ENCODE peak calls at places on chromosomes 2 and 18, in nine cellular contexts. One of them, this sample, is unnamed. For H3K4me1, the result is how much of the 10 kb centered on the place peaks cover.

GRCh38 chr18:9328776-9329175 is 5.8 kb upstream of the TWSG1 start:
- DNase-seq in adrenal gland: no peak
- DNase-seq in IMR-90: peak
- DNase-seq in gastrocnemius medialis: no peak
- DNase-seq in sigmoid colon: no peak
- DNase-seq in ovary: no peak
- DNase-seq in Peyer's patch: no peak
- DNase-seq in right lobe of liver: no peak
- DNase-seq in tibial nerve: no peak
- DNase-seq in this sample: no peak

GRCh38 chr2:175837046-175837445 is 165.0 kb downstream of the LNPK start:
- DNase-seq in ovary: no peak
- DNase-seq in tibial nerve: no peak
- DNase-seq in IMR-90: peak
- DNase-seq in right lobe of liver: no peak
- DNase-seq in adrenal gland: peak
- DNase-seq in sigmoid colon: no peak
- DNase-seq in Peyer's patch: no peak
- DNase-seq in gastrocnemius medialis: no peak
- DNase-seq in this sample: no peak

GRCh38 chr2:219662566-219662965 is 35.1 kb downstream of the SLC4A3 start:
- DNase-seq in tibial nerve: no peak
- DNase-seq in ovary: no peak
- DNase-seq in right lobe of liver: no peak
- DNase-seq in sigmoid colon: no peak
- DNase-seq in IMR-90: no peak
- DNase-seq in Peyer's patch: peak
- DNase-seq in adrenal gland: no peak
- DNase-seq in gastrocnemius medialis: no peak
- DNase-seq in this sample: no peak

GRCh38 chr2:21467910-21468309 is 344.1 kb downstream of the TDRD15 start:
- DNase-seq in adrenal gland: no peak
- DNase-seq in sigmoid colon: no peak
- DNase-seq in IMR-90: peak
- DNase-seq in Peyer's patch: no peak
- DNase-seq in ovary: no peak
- DNase-seq in tibial nerve: no peak
- DNase-seq in gastrocnemius medialis: no peak
- DNase-seq in right lobe of liver: no peak
- DNase-seq in this sample: no peak

GRCh38 chr2:211437396-211437795 is 881.0 kb downstream of the CPS1 start:
- DNase-seq in right lobe of liver: no peak
- DNase-seq in ovary: no peak
- DNase-seq in IMR-90: no peak
- DNase-seq in sigmoid colon: no peak
- DNase-seq in gastrocnemius medialis: no peak
- DNase-seq in adrenal gland: no peak
- DNase-seq in tibial nerve: no peak
- DNase-seq in Peyer's patch: no peak
- DNase-seq in this sample: no peak

GRCh38 chr2:63048367-63049171 is 2.1 kb upstream of the OTX1 start:
- DNase-seq in IMR-90: no peak
- DNase-seq in adrenal gland: no peak
- DNase-seq in ovary: no peak
- DNase-seq in sigmoid colon: no peak
- DNase-seq in tibial nerve: no peak
- DNase-seq in Peyer's patch: no peak
- DNase-seq in right lobe of liver: no peak
- DNase-seq in gastrocnemius medialis: no peak
- DNase-seq in this sample: no peak

GRCh38 chr2:197158591-197159550 is 151.7 kb downstream of the ANKRD44 start:
- DNase-seq in tibial nerve: no peak
- DNase-seq in right lobe of liver: no peak
- DNase-seq in IMR-90: peak
- DNase-seq in ovary: no peak
- DNase-seq in sigmoid colon: no peak
- DNase-seq in adrenal gland: no peak
- DNase-seq in Peyer's patch: no peak
- DNase-seq in gastrocnemius medialis: no peak
- DNase-seq in this sample: no peak

GRCh38 chr2:60838481-60838880 is 42.9 kb upstream of the REL start:
- DNase-seq in adrenal gland: no peak
- DNase-seq in Peyer's patch: no peak
- DNase-seq in IMR-90: no peak
- DNase-seq in gastrocnemius medialis: no peak
- DNase-seq in right lobe of liver: no peak
- DNase-seq in tibial nerve: no peak
- DNase-seq in ovary: no peak
- DNase-seq in sigmoid colon: no peak
- DNase-seq in this sample: no peak

GRCh38 chr18:49073431-49073830 is 122.7 kb upstream of the SMAD7 start:
- DNase-seq in IMR-90: no peak
- DNase-seq in Peyer's patch: no peak
- DNase-seq in ovary: no peak
- DNase-seq in gastrocnemius medialis: no peak
- DNase-seq in sigmoid colon: no peak
- DNase-seq in right lobe of liver: no peak
- DNase-seq in adrenal gland: no peak
- DNase-seq in tibial nerve: no peak
- DNase-seq in this sample: no peak

GRCh38 chr18:11521853-11522252 is 87.5 kb upstream of the SLC35G4 start:
- DNase-seq in adrenal gland: no peak
- DNase-seq in sigmoid colon: no peak
- DNase-seq in ovary: no peak
- DNase-seq in right lobe of liver: no peak
- DNase-seq in IMR-90: no peak
- DNase-seq in gastrocnemius medialis: no peak
- DNase-seq in Peyer's patch: no peak
- DNase-seq in tibial nerve: no peak
- DNase-seq in this sample: no peak

GRCh38 chr2:102197389-102198137 is 10.7 kb downstream of the IL1RL2 start:
- DNase-seq in sigmoid colon: no peak
- DNase-seq in adrenal gland: no peak
- DNase-seq in ovary: no peak
- DNase-seq in IMR-90: no peak
- DNase-seq in Peyer's patch: no peak
- DNase-seq in gastrocnemius medialis: no peak
- DNase-seq in tibial nerve: no peak
- DNase-seq in right lobe of liver: no peak
- DNase-seq in this sample: no peak

GRCh38 chr2:191031256-191031655 is 17.3 kb upstream of the STAT1 start:
- DNase-seq in sigmoid colon: no peak
- DNase-seq in IMR-90: no peak
- DNase-seq in tibial nerve: no peak
- DNase-seq in ovary: no peak
- DNase-seq in Peyer's patch: no peak
- DNase-seq in adrenal gland: no peak
- DNase-seq in right lobe of liver: no peak
- DNase-seq in gastrocnemius medialis: no peak
- DNase-seq in this sample: no peak

GRCh38 chr2:240410808-240411207 is 24.7 kb upstream of the GPC1 start:
- DNase-seq in IMR-90: no peak
- DNase-seq in gastrocnemius medialis: no peak
- DNase-seq in right lobe of liver: no peak
- DNase-seq in ovary: peak
- DNase-seq in Peyer's patch: peak
- DNase-seq in tibial nerve: peak
- DNase-seq in sigmoid colon: no peak
- DNase-seq in adrenal gland: no peak
- DNase-seq in this sample: no peak

GRCh38 chr2:103161456-103162289 is 399.8 kb downstream of the TMEM182 start:
- DNase-seq in IMR-90: peak
- DNase-seq in Peyer's patch: no peak
- DNase-seq in sigmoid colon: no peak
- DNase-seq in ovary: no peak
- DNase-seq in gastrocnemius medialis: no peak
- DNase-seq in tibial nerve: no peak
- DNase-seq in right lobe of liver: no peak
- DNase-seq in adrenal gland: peak
- DNase-seq in this sample: no peak

GRCh38 chr2:119760876-119761275 is 1.2 kb downstream of the PTPN4 start:
- DNase-seq in sigmoid colon: no peak
- DNase-seq in tibial nerve: no peak
- DNase-seq in right lobe of liver: no peak
- DNase-seq in Peyer's patch: no peak
- DNase-seq in IMR-90: peak
- DNase-seq in adrenal gland: no peak
- DNase-seq in gastrocnemius medialis: no peak
- DNase-seq in ovary: no peak
- DNase-seq in this sample: no peak

GRCh38 chr2:105313877-105314276 is 15.7 kb downstream of the TGFBRAP1 start:
- DNase-seq in ovary: no peak
- DNase-seq in tibial nerve: no peak
- DNase-seq in right lobe of liver: no peak
- DNase-seq in sigmoid colon: no peak
- DNase-seq in gastrocnemius medialis: no peak
- DNase-seq in Peyer's patch: no peak
- DNase-seq in adrenal gland: no peak
- DNase-seq in IMR-90: no peak
- DNase-seq in this sample: no peak

GRCh38 chr2:101253013-101253712 is 477 bp downstream of the CNOT11 start:
- DNase-seq in gastrocnemius medialis: peak
- DNase-seq in IMR-90: peak
- DNase-seq in adrenal gland: peak
- DNase-seq in ovary: peak
- DNase-seq in right lobe of liver: peak
- DNase-seq in sigmoid colon: peak
- DNase-seq in Peyer's patch: peak
- DNase-seq in tibial nerve: peak
- DNase-seq in this sample: peak

DNA sequence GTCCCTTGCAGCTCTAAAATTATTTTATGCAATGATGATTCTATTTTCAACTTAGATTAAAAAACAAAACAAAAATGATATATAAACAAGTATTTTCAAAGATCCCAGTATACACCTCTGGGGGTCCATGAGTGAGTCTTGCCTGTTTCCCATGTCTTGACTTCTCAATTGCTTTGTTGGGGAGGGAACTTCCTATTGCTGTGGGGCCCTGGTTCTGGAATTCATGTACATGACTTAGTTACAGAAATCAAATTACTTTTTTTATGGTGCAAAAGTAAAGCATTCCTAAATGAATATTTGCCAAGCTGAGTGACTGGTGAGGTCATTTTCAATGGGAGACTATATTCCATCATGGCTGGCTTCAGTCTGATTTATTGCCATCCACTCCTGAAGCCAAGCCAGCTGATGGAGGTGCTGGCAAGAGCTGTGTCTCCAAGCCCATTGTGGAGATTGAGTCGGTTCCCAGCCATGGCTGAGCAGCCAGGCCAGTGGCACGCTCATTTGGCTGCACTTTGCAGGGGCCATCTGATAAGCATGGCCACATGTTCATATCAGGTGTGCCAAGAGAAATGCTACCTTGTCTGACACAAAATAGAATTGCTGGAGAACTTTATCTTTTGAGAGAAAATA is 56.7 kb downstream of the MGAT5 start:
- DNase-seq in Peyer's patch: no peak
- DNase-seq in adrenal gland: no peak
- DNase-seq in right lobe of liver: no peak
- DNase-seq in tibial nerve: no peak
- DNase-seq in ovary: no peak
- DNase-seq in gastrocnemius medialis: no peak
- DNase-seq in IMR-90: no peak
- DNase-seq in sigmoid colon: no peak
- DNase-seq in this sample: no peak
- H3K4me1 ChIP-seq in Peyer's patch: under half
- H3K4me1 ChIP-seq in adrenal gland: under half
- H3K4me1 ChIP-seq in right lobe of liver: under half
- H3K4me1 ChIP-seq in tibial nerve: under half
- H3K4me1 ChIP-seq in ovary: under half
- H3K4me1 ChIP-seq in gastrocnemius medialis: under half
- H3K4me1 ChIP-seq in IMR-90: under half
- H3K4me1 ChIP-seq in sigmoid colon: under half
- H3K4me1 ChIP-seq in this sample: half or more

GRCh38 chr2:77434880-77435279 is 87.3 kb downstream of the LRRTM4 start:
- DNase-seq in IMR-90: no peak
- DNase-seq in Peyer's patch: no peak
- DNase-seq in right lobe of liver: no peak
- DNase-seq in sigmoid colon: no peak
- DNase-seq in ovary: no peak
- DNase-seq in tibial nerve: no peak
- DNase-seq in adrenal gland: no peak
- DNase-seq in gastrocnemius medialis: no peak
- DNase-seq in this sample: no peak
- TF ChIP-seq CTCF in IMR-90: no peak
- TF ChIP-seq CTCF in Peyer's patch: no peak
- TF ChIP-seq CTCF in right lobe of liver: peak
- TF ChIP-seq CTCF in sigmoid colon: no peak
- TF ChIP-seq CTCF in ovary: no peak
- TF ChIP-seq CTCF in tibial nerve: peak
- TF ChIP-seq CTCF in adrenal gland: no peak
- TF ChIP-seq CTCF in gastrocnemius medialis: no peak
- TF ChIP-seq CTCF in this sample: peak

GRCh38 chr2:112055833-112056625 is 960 bp downstream of the TMEM87B start:
- DNase-seq in tibial nerve: no peak
- DNase-seq in Peyer's patch: peak
- DNase-seq in IMR-90: peak
- DNase-seq in ovary: peak
- DNase-seq in right lobe of liver: peak
- DNase-seq in sigmoid colon: peak
- DNase-seq in gastrocnemius medialis: peak
- DNase-seq in adrenal gland: peak
- DNase-seq in this sample: peak

GRCh38 chr2:112055110-112055832 is at the start of gene TMEM87B:
- DNase-seq in adrenal gland: peak
- DNase-seq in gastrocnemius medialis: peak
- DNase-seq in tibial nerve: peak
- DNase-seq in Peyer's patch: peak
- DNase-seq in sigmoid colon: peak
- DNase-seq in right lobe of liver: peak
- DNase-seq in ovary: peak
- DNase-seq in IMR-90: peak
- DNase-seq in this sample: peak

GRCh38 chr2:112050311-112050710 is 4.8 kb upstream of the TMEM87B start:
- DNase-seq in gastrocnemius medialis: no peak
- DNase-seq in sigmoid colon: no peak
- DNase-seq in IMR-90: no peak
- DNase-seq in adrenal gland: no peak
- DNase-seq in ovary: no peak
- DNase-seq in Peyer's patch: no peak
- DNase-seq in tibial nerve: no peak
- DNase-seq in right lobe of liver: no peak
- DNase-seq in this sample: no peak

GRCh38 chr2:112056626-112056987 is 1.5 kb downstream of the TMEM87B start:
- DNase-seq in tibial nerve: no peak
- DNase-seq in right lobe of liver: no peak
- DNase-seq in ovary: no peak
- DNase-seq in adrenal gland: no peak
- DNase-seq in gastrocnemius medialis: no peak
- DNase-seq in IMR-90: no peak
- DNase-seq in Peyer's patch: no peak
- DNase-seq in sigmoid colon: no peak
- DNase-seq in this sample: no peak

GRCh38 chr2:112053917-112054846 is 887 bp upstream of the TMEM87B start:
- DNase-seq in right lobe of liver: peak
- DNase-seq in tibial nerve: peak
- DNase-seq in Peyer's patch: peak
- DNase-seq in ovary: peak
- DNase-seq in gastrocnemius medialis: peak
- DNase-seq in adrenal gland: peak
- DNase-seq in sigmoid colon: peak
- DNase-seq in IMR-90: peak
- DNase-seq in this sample: peak
- TF ChIP-seq POLR2A in right lobe of liver: peak
- TF ChIP-seq POLR2A in tibial nerve: no peak
- TF ChIP-seq POLR2A in Peyer's patch: peak
- TF ChIP-seq POLR2A in ovary: no peak
- TF ChIP-seq POLR2A in gastrocnemius medialis: no peak
- TF ChIP-seq POLR2A in adrenal gland: peak
- TF ChIP-seq POLR2A in sigmoid colon: no peak
- TF ChIP-seq POLR2A in IMR-90: no peak
- TF ChIP-seq POLR2A in this sample: no peak

GRCh38 chr2:233414273-233414654 is 60.0 kb downstream of the DGKD start:
- DNase-seq in right lobe of liver: no peak
- DNase-seq in Peyer's patch: peak
- DNase-seq in adrenal gland: no peak
- DNase-seq in ovary: no peak
- DNase-seq in sigmoid colon: no peak
- DNase-seq in IMR-90: peak
- DNase-seq in gastrocnemius medialis: peak
- DNase-seq in tibial nerve: no peak
- DNase-seq in this sample: no peak
- H3K4me1 ChIP-seq in right lobe of liver: under half
- H3K4me1 ChIP-seq in Peyer's patch: under half
- H3K4me1 ChIP-seq in adrenal gland: under half
- H3K4me1 ChIP-seq in ovary: under half
- H3K4me1 ChIP-seq in sigmoid colon: under half
- H3K4me1 ChIP-seq in IMR-90: under half
- H3K4me1 ChIP-seq in gastrocnemius medialis: under half
- H3K4me1 ChIP-seq in tibial nerve: under half
- H3K4me1 ChIP-seq in this sample: half or more

This sample was measured in heart left ventricle.